ENCODE peak calls at places on chromosomes 16 and 17, in five cellular contexts. G is CD8-positive, alpha-beta memory T cell; R is activated T-cell treated with anti-CD3 and anti-CD28 coated beads, Interleukin-2, amount 50 U/mL, for 48 hours; M is LHCN-M2; X is amniotic stem cell. Y is an unnamed sample.
A peak's percentile ranks its signal among the peaks of the same experiment; 100 is the strongest.

GRCh38 chr17:1078831-1079561 is 82.1 kb downstream of the TIMM22 start:
- DNase-seq in G (no peak), R (no peak), M (no peak), X (no peak), Y (no peak)

GRCh38 chr16:6753553-6753952 is 579.1 kb upstream of the RBFOX1 start:
- DNase-seq in G (no peak), R (no peak), M (no peak), X (no peak), Y (no peak)

GRCh38 chr16:4316103-4316731 is 350 bp downstream of the GLIS2 start:
- DNase-seq in G (no peak), R (no peak), M (peak; percentile 29), X (no peak), Y (no peak)

GRCh38 chr16:84677849-84678248 is 22.0 kb upstream of the USP10 start:
- DNase-seq in G (no peak), R (no peak), M (no peak), X (no peak), Y (no peak)

GRCh38 chr16:7443108-7443507 is 110.5 kb downstream of the RBFOX1 start:
- DNase-seq in G (no peak), R (no peak), M (no peak), X (no peak), Y (no peak)

GRCh38 chr17:13993106-13993505 is 76.2 kb upstream of the COX10 start:
- DNase-seq in G (no peak), R (no peak), M (no peak), X (no peak), Y (no peak)

GRCh38 chr16:15034266-15035162 is 21.4 kb downstream of the NTAN1 start:
- DNase-seq in G (no peak), R (no peak), M (peak; percentile 76), X (no peak), Y (no peak)

GRCh38 chr17:79802736-79803420 is 6.0 kb upstream of the CBX8 start:
- DNase-seq in G (no peak), R (no peak), M (no peak), X (no peak), Y (no peak)

GRCh38 chr16:89821438-89822187 is 5.2 kb upstream of the FANCA start:
- DNase-seq in G (peak; percentile 44), R (no peak), M (no peak), X (no peak), Y (no peak)

GRCh38 chr16:86985656-86986030 is 331.5 kb downstream of the C16orf95 start:
- DNase-seq in G (no peak), R (no peak), M (no peak), X (no peak), Y (no peak)

GRCh38 chr17:64306850-64307463 is 43.9 kb upstream of the TEX2 start:
- DNase-seq in G (peak; percentile 58), R (peak; percentile 77), M (peak; percentile 67), X (no peak), Y (peak; percentile 39)

GRCh38 chr17:81393684-81394376 is 1.4 kb upstream of the BAHCC1 start:
- DNase-seq in G (no peak), R (peak; percentile 89), M (peak; percentile 100), X (peak; percentile 99), Y (peak; percentile 99)

GRCh38 chr16:1979271-1980025 is 1.8 kb downstream of the NOXO1 start:
- DNase-seq in G (no peak), R (peak; percentile 69), M (no peak), X (no peak), Y (no peak)

GRCh38 chr16:15973460-15973859 is 24.0 kb downstream of the ABCC1 start:
- DNase-seq in G (no peak), R (no peak), M (no peak), X (no peak), Y (no peak)

GRCh38 chr16:55557186-55557585 is 9.3 kb upstream of the CAPNS2 start:
- DNase-seq in G (no peak), R (no peak), M (no peak), X (no peak), Y (no peak)

GRCh38 chr16:64455275-64455674 is 666.6 kb downstream of the CDH11 start:
- DNase-seq in G (no peak), R (no peak), M (peak; percentile 66), X (no peak), Y (no peak)

GRCh38 chr17:76688165-76688622 is 22.6 kb downstream of the MXRA7 start:
- DNase-seq in G (no peak), R (no peak), M (no peak), X (no peak), Y (no peak)

GRCh38 chr16:21952040-21952792 is 945 bp upstream of the UQCRC2 start:
- DNase-seq in G (peak; percentile 65), R (peak; percentile 82), M (peak; percentile 55), X (peak; percentile 42), Y (no peak)

GRCh38 chr17:42617956-42618431 is 8.5 kb downstream of the TUBG1 start:
- DNase-seq in G (no peak), R (no peak), M (peak; percentile 42), X (no peak), Y (no peak)

GRCh38 chr16:69830534-69831211 is 68.5 kb downstream of the WWP2 start:
- DNase-seq in G (no peak), R (no peak), M (no peak), X (no peak), Y (no peak)

GRCh38 chr16:81500833-81501521 is 56.4 kb downstream of the CMIP start:
- DNase-seq in G (no peak), R (no peak), M (peak; percentile 55), X (peak; percentile 12), Y (no peak)

GRCh38 chr17:21034350-21035235 is 8.2 kb downstream of the USP22 start:
- DNase-seq in G (no peak), R (peak; percentile 33), M (peak; percentile 21), X (no peak), Y (no peak)

GRCh38 chr17:33039874-33040273 is 48.2 kb downstream of the SPACA3 start:
- DNase-seq in G (no peak), R (no peak), M (no peak), X (no peak), Y (peak; percentile 84)

GRCh38 chr17:7997186-7997585 is 5.2 kb upstream of the GUCY2D start:
- DNase-seq in G (no peak), R (peak; percentile 57), M (peak; percentile 51), X (no peak), Y (no peak)